ENCODE peak calls at places on chromosomes 2 and 18, in five cellular contexts. G, D, R, T and M are unnamed samples.

GRCh38 chr2:39266906-39267434 is 23.2 kb upstream of the CDKL4 start:
- DNase-seq in G (no peak), T (no peak), D (no peak), R (no peak), M (no peak)

GRCh38 chr2:185374878-185375277 is 363.7 kb upstream of the FSIP2 start:
- DNase-seq in T (no peak), G (no peak), R (no peak), D (no peak), M (peak)

GRCh38 chr18:62331581-62332436 is 6.7 kb downstream of the TNFRSF11A start:
- DNase-seq in R (no peak), T (no peak), G (no peak), D (no peak), M (no peak)

GRCh38 chr2:58651930-58652329 is 410.8 kb upstream of the FANCL start:
- DNase-seq in D (no peak), T (no peak), G (no peak), R (no peak), M (peak)

GRCh38 chr2:163802289-163802688 is 66.5 kb upstream of the FIGN start:
- DNase-seq in R (no peak), G (no peak), T (no peak), D (no peak), M (no peak)

GRCh38 chr2:190663348-190663747 is 14.5 kb downstream of the NAB1 start:
- DNase-seq in G (no peak), T (no peak), R (peak), D (no peak), M (no peak)

GRCh38 chr2:120320318-120320851 is 25.6 kb upstream of the INHBB start:
- DNase-seq in G (no peak), R (no peak), D (no peak), T (no peak), M (peak)

GRCh38 chr2:196594158-196594557 is 45.4 kb upstream of the CCDC150 start:
- DNase-seq in T (no peak), D (no peak), G (no peak), R (no peak), M (no peak)

GRCh38 chr18:61988100-61988499 is 95.3 kb upstream of the RNF152 start:
- DNase-seq in D (no peak), T (no peak), G (no peak), R (no peak), M (no peak)

GRCh38 chr18:61551586-61551985 is 218.4 kb downstream of the CDH20 start:
- DNase-seq in R (peak), G (peak), T (peak), D (peak), M (peak)

GRCh38 chr2:9384521-9384920 is 38.8 kb downstream of the ITGB1BP1 start:
- DNase-seq in T (no peak), G (no peak), D (no peak), R (no peak), M (no peak)

GRCh38 chr18:48529796-48530195 is 9.0 kb upstream of the CTIF start:
- DNase-seq in D (no peak), R (peak), G (no peak), T (no peak), M (peak)

GRCh38 chr18:73891572-73892421 is 255.8 kb downstream of the FBXO15 start:
- DNase-seq in G (no peak), D (no peak), R (peak), T (no peak), M (no peak)

GRCh38 chr18:50125456-50125855 is 69.5 kb downstream of the MYO5B start:
- DNase-seq in D (no peak), G (no peak), R (no peak), T (no peak), M (no peak)

GRCh38 chr2:200617089-200618050 is 31.6 kb downstream of the AOX1 start:
- DNase-seq in G (no peak), T (no peak), D (no peak), R (no peak), M (no peak)

GRCh38 chr2:31729442-31730092 is 148.8 kb upstream of the SRD5A2 start:
- DNase-seq in R (peak), G (no peak), D (no peak), T (peak), M (peak)

GRCh38 chr18:68791801-68792200 is 6.1 kb upstream of the CCDC102B start:
- DNase-seq in R (no peak), G (no peak), T (no peak), D (no peak), M (no peak)

GRCh38 chr18:79664525-79665125 is 15.0 kb upstream of the CTDP1 start:
- DNase-seq in R (peak), D (no peak), G (no peak), T (no peak), M (peak)

GRCh38 chr2:48607307-48608014 is 10.2 kb upstream of the GTF2A1L start:
- DNase-seq in T (no peak), D (no peak), R (peak), G (no peak), M (peak)

GRCh38 chr18:50374170-50374752 is 585 bp upstream of the SKA1 start:
- DNase-seq in T (no peak), R (no peak), D (no peak), G (no peak), M (no peak)

GRCh38 chr2:198874502-198874858 is 583.3 kb downstream of the SATB2 start:
- DNase-seq in T (no peak), D (no peak), G (no peak), R (no peak), M (no peak)

GRCh38 chr18:8423051-8423558 is 186.1 kb upstream of the RAB12 start:
- DNase-seq in D (no peak), G (no peak), T (no peak), R (peak), M (peak)

GRCh38 chr18:23868341-23868740 is 146.2 kb upstream of the TTC39C start:
- DNase-seq in G (no peak), R (no peak), T (no peak), D (no peak), M (no peak)

GRCh38 chr18:12057419-12058039 is 36.1 kb upstream of the ANKRD62 start:
- DNase-seq in G (no peak), T (no peak), R (no peak), D (no peak), M (no peak)

GRCh38 chr2:160920791-160921303 is 239.4 kb upstream of the TANK start:
- DNase-seq in G (no peak), D (no peak), R (peak), T (no peak), M (no peak)

GRCh38 chr2:58973831-58974281 is 732.7 kb upstream of the FANCL start:
- DNase-seq in R (no peak), G (no peak), T (no peak), D (no peak), M (peak)

GRCh38 chr2:235665656-235666239 is 171.9 kb downstream of the AGAP1 start:
- DNase-seq in R (peak), D (no peak), T (no peak), G (no peak), M (no peak)